ENCODE peak calls at places on chromosomes 3 and 15, in five cellular contexts. W is pancreas; I is activated CD8-positive, alpha-beta T cell treated with anti-CD3 and anti-CD28 coated beads for 36 hours; Q is Calu3; T is keratinocyte. L is an unnamed sample.

GRCh38 chr3:194986208-194987043 is 284.5 kb downstream of the XXYLT1 start:
- DNase-seq in I (peak), W (no peak), T (peak), Q (peak), L (peak)

GRCh38 chr3:71512000-71512399 is 71.5 kb downstream of the FOXP1 start:
- DNase-seq in W (no peak), I (peak), Q (no peak), T (no peak), L (no peak)

GRCh38 chr15:43410572-43411214 is 39.8 kb downstream of the TUBGCP4 start:
- DNase-seq in Q (no peak), I (no peak), T (no peak), W (no peak), L (no peak)

GRCh38 chr3:30904986-30905385 is 10.5 kb upstream of the GADL1 start:
- DNase-seq in W (no peak), I (no peak), Q (no peak), T (no peak), L (no peak)

GRCh38 chr3:179898024-179898423 is 138.7 kb downstream of the PEX5L start:
- DNase-seq in T (peak), I (peak), Q (peak), W (no peak), L (no peak)

GRCh38 chr3:35537265-35537664 is 102.1 kb upstream of the ARPP21 start:
- DNase-seq in Q (peak), I (no peak), T (no peak), W (no peak), L (no peak)

GRCh38 chr3:101849714-101850326 is 506 bp downstream of the NFKBIZ start:
- DNase-seq in Q (no peak), I (peak), T (no peak), W (peak), L (peak)

GRCh38 chr15:33735637-33736247 is 232.6 kb upstream of the CHRM5 start:
- DNase-seq in W (no peak), I (peak), T (no peak), Q (no peak), L (no peak)

GRCh38 chr15:52879862-52880261 is 89.7 kb upstream of the ONECUT1 start:
- DNase-seq in W (no peak), Q (no peak), I (no peak), T (no peak), L (no peak)

GRCh38 chr3:88280326-88280725 is 130.6 kb downstream of the C3orf38 start:
- DNase-seq in Q (no peak), T (no peak), W (no peak), I (no peak), L (no peak)

GRCh38 chr3:20023663-20024417 is 11.8 kb upstream of the PP2D1 start:
- DNase-seq in Q (peak), T (no peak), I (no peak), W (no peak), L (peak)

GRCh38 chr3:60542981-60543380 is 708.3 kb downstream of the FHIT start:
- DNase-seq in I (no peak), Q (no peak), W (no peak), T (no peak), L (no peak)

GRCh38 chr3:41357271-41357670 is 158.0 kb downstream of the CTNNB1 start:
- DNase-seq in I (no peak), T (no peak), W (no peak), Q (no peak), L (no peak)

DNA sequence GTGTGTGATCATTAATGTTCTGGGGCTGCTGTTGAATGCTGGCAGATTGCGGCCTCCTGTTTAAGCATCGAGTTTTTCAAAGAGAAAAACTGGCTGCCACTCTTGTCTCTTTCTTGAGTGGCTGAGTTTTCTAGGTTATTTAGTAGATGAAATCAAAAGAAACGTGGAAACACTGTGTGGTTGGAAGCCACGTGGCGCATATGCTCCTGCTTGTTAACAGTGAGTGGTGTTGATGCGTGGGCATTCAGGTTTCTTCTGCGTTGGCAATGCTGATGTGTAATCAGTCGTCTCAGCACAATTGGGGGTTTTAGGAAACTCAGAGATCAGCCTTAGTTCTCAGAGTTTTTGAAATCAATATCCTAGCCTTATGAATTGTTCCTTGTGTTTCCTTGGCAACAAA is 74.6 kb downstream of the SEC22A start:
- DNase-seq in Q (no peak), I (no peak), T (no peak), W (no peak), L (no peak)
- TF ChIP-seq CTCF in Q (no peak), I (no peak), T (no peak), W (no peak), L (no peak)

GRCh38 chr15:74039656-74040010 is 42.7 kb downstream of the GOLGA6A start:
- DNase-seq in T (no peak), I (no peak), Q (no peak), W (no peak), L (no peak)

GRCh38 chr15:74041777-74042435 is 40.4 kb downstream of the GOLGA6A start:
- DNase-seq in W (no peak), I (no peak), T (no peak), Q (no peak), L (no peak)

GRCh38 chr15:74041311-74041756 is 41.0 kb downstream of the GOLGA6A start:
- DNase-seq in I (no peak), W (no peak), T (no peak), Q (no peak), L (no peak)

GRCh38 chr15:74038707-74039655 is 43.4 kb downstream of the GOLGA6A start:
- DNase-seq in Q (no peak), I (no peak), T (no peak), W (peak), L (no peak)

DNA sequence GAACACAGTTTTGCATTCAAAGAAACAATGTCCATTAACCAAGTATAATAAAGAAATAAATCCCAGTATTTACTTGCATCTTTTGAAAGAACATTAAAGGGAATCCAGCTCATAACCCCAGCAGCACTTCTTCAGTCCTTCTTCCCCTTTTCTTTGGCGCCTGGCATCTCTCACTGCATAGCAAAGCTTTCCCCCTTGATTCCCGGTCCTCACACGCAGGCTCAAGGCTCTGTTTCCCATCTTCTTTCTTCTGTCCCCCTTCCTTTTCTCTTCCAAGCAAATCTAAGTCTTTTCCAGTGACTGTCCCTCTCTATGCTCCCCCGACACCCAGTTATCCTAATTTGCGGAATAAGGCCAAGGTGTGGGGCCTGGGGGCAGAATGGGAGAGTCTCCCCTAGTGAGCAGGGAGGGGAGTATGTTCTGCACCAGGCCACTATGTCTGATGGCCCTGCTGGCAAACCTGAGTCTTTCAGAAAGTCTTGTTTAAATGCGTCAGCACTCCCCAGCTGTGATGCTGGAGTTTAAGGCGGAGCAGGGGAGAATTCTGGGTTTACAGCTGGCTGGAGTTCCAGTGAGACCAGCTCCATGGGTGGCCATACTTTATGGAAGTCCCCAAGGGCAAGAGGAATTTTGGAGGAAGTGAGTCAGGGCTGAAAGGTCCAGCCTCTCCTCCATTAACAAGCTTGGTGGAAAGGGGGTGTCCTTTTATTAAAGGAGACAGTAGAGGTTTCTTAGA is 42.1 kb downstream of the GOLGA6A start:
- DNase-seq in T (no peak), Q (no peak), I (no peak), W (no peak), L (no peak)
- TF ChIP-seq CTCF in T (no peak), Q (no peak), I (no peak), W (no peak), L (no peak)

GRCh38 chr3:112382543-112383160 is 49.7 kb downstream of the CD200 start:
- DNase-seq in T (no peak), I (no peak), Q (no peak), W (no peak), L (no peak)
- TF ChIP-seq CTCF in T (no peak), I (no peak), Q (no peak), W (no peak), L (no peak)

DNA sequence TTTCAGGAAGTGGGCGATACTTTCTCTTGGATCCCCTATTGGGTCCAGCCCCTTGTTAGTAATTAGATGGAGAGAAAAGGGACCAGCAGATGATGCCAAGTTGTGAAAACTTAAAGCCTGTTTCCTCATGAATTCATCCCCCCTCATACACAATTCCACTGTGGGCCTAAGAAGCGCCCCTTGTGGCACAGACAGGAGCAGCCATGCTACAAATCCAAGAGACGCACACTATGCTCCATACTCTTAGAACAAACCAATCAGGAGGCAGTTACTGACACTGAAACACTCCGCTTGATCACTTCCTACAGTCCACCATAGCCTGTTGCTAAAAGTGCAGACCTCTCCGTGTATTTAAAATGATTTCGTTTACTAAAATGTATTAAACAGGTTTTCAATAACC is 111.3 kb upstream of the ARRDC4 start:
- DNase-seq in Q (no peak), I (no peak), W (no peak), T (no peak), L (no peak)
- TF ChIP-seq CTCF in Q (no peak), I (no peak), W (no peak), T (no peak), L (no peak)

DNA sequence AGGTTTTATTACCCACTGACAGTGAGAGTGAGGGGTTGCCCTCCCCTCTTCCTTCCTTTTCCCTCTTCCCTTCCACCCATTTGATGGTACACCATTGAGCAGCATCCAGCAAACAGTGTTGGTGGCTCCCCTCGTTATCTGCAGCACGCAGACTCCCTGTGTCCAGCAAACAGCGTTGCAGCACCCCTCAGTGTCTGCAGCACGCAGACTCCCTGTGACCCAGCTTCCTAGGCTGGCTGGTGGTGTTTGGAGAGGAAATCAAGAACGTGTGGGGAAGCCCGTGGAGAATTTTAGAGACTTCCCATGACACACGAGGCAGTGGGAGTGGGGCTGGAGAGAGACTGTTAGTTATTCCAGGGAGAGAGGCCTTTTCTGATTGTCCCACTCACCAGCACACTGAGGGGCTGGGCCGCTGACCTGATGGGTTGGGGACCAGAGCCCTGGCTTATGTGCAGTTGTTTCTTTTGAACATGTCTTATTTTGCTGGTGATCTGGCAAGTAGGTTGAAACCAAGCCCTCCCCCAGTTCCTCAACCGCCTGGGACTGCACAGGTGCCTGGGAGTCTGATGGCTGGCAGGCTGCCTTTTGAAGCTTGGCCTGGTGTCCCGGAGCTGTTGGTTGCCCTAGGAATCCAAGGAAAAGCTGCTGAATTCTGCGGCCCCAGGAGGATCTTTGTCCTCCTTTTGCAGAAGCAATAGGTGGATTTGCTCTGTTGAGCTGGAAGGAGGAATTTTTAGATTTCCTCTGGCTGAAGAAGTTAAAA is 18.9 kb downstream of the APBA2 start:
- DNase-seq in Q (no peak), I (no peak), T (no peak), W (no peak), L (peak)
- TF ChIP-seq CTCF in Q (no peak), I (no peak), T (no peak), W (no peak), L (no peak)

DNA sequence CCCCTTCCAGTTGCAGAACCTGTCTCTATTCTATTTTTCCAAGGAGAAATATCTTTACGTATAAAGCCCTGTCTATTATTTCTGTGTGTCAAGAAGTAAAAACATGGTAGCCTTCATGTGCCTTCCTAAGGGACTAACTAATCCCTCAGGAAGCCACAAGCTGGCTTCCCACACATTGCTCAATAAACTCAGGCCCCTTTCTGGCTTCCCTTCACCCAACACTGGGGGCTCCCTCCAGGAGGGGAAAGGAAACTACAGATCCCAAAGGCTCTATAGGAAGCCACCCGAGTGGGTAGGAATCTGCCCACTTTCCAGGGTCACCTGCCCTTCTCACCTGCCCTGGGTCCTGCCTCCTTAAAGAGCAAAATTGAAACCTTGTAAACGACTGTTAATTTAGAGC is 4.6 kb downstream of the TLE3 start:
- DNase-seq in Q (no peak), W (no peak), T (no peak), I (no peak), L (no peak)
- TF ChIP-seq CTCF in Q (no peak), W (no peak), T (no peak), I (no peak), L (no peak)

GRCh38 chr3:96331341-96331740 is 483.1 kb upstream of the EPHA6 start:
- DNase-seq in Q (peak), T (no peak), I (no peak), W (no peak), L (no peak)
- TF ChIP-seq CTCF in Q (no peak), T (peak), I (no peak), W (no peak), L (no peak)

DNA sequence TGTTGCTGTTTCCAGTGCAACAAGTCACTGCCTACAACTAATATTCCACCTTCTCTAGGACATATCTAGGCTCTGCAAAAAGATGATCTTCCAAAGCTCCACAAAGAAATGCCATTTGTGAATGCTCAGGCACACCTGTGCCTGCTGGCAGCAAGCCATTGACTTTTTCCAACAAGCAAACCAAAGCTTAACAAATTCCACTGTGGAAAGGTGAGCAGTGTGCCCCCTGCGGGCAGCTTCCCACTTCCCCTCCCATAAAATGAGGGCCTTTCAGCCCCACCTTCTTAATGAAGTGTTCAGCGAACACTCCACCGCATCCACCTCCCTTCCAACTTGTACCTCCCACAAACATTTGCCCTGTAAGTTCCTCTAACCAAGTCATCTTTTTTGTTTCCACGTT is 157.5 kb upstream of the SLC24A5 start:
- DNase-seq in W (no peak), I (no peak), Q (no peak), T (no peak), L (no peak)
- TF ChIP-seq CTCF in W (no peak), I (no peak), Q (no peak), T (no peak), L (no peak)

GRCh38 chr3:8665407-8665896 is 20.9 kb upstream of the SSUH2 start:
- DNase-seq in T (no peak), Q (no peak), W (no peak), I (no peak), L (no peak)

GRCh38 chr3:8668216-8668615 is 23.6 kb upstream of the SSUH2 start:
- DNase-seq in Q (no peak), T (no peak), I (no peak), W (no peak), L (no peak)

GRCh38 chr3:8667429-8668091 is 23.0 kb upstream of the SSUH2 start:
- DNase-seq in T (no peak), I (no peak), Q (no peak), W (no peak), L (no peak)

GRCh38 chr3:8673083-8673737 is 28.6 kb upstream of the SSUH2 start:
- DNase-seq in Q (no peak), T (no peak), W (no peak), I (no peak), L (no peak)

GRCh38 chr3:8669019-8669418 is 24.4 kb upstream of the SSUH2 start:
- DNase-seq in Q (no peak), T (no peak), W (no peak), I (no peak), L (no peak)
- TF ChIP-seq CTCF in Q (no peak), T (no peak), W (no peak), I (no peak), L (no peak)